ENCODE peak calls at places on chromosomes 5 and 9, in ten cellular contexts. X, S, I, K, U, Y, T, D, E and J are unnamed samples. For H3K9me3 and H3K4me1, the result is how much of the 10 kb centered on the place peaks cover.

GRCh38 chr9:133237271-133237731 is 28.3 kb upstream of the OBP2B start:
- DNase-seq in X (peak), S (no peak), I (peak), K (no peak), U (peak), Y (no peak), T (peak), D (peak), E (no peak), J (no peak)

GRCh38 chr9:106334081-106334480 is 528.9 kb upstream of the ZNF462 start:
- DNase-seq in X (no peak), S (no peak), I (no peak), K (no peak), U (no peak), Y (no peak), T (no peak), D (no peak), E (no peak), J (no peak)

GRCh38 chr9:137731216-137731946 is 112.6 kb downstream of the EHMT1 start:
- DNase-seq in X (peak), S (no peak), I (no peak), K (no peak), U (no peak), Y (no peak), T (no peak), D (no peak), E (no peak), J (no peak)

GRCh38 chr9:11312976-11313375 is 700.2 kb upstream of the PTPRD start:
- DNase-seq in X (no peak), S (no peak), I (no peak), K (no peak), U (no peak), Y (no peak), T (no peak), D (peak), E (no peak), J (no peak)

GRCh38 chr5:24598926-24599325 is 45.9 kb downstream of the CDH10 start:
- DNase-seq in X (no peak), S (no peak), I (no peak), K (no peak), U (no peak), Y (no peak), T (no peak), D (no peak), E (no peak), J (no peak)

GRCh38 chr5:59728356-59728755 is 165.2 kb downstream of the PDE4D start:
- DNase-seq in X (no peak), S (no peak), I (no peak), K (no peak), U (no peak), Y (no peak), T (no peak), D (no peak), E (no peak), J (no peak)

GRCh38 chr5:168288349-168289245 is 2.8 kb upstream of the WWC1 start:
- DNase-seq in X (no peak), S (no peak), I (no peak), K (no peak), U (no peak), Y (no peak), T (no peak), D (peak), E (no peak), J (peak)

GRCh38 chr5:133741396-133741795 is 129.1 kb upstream of the FSTL4 start:
- DNase-seq in X (no peak), S (no peak), I (no peak), K (no peak), U (no peak), Y (no peak), T (no peak), D (no peak), E (no peak), J (no peak)

GRCh38 chr5:146564036-146564762 is 48.2 kb upstream of the GPR151 start:
- DNase-seq in X (no peak), S (no peak), I (no peak), K (no peak), U (no peak), Y (no peak), T (no peak), D (peak), E (no peak), J (no peak)

GRCh38 chr9:84327184-84327583 is 13.4 kb downstream of the SLC28A3 start:
- DNase-seq in X (no peak), S (no peak), I (no peak), K (no peak), U (no peak), Y (no peak), T (no peak), D (peak), E (no peak), J (no peak)

GRCh38 chr5:52838306-52839015 is 50.7 kb downstream of the ITGA1 start:
- DNase-seq in X (no peak), S (no peak), I (no peak), K (no peak), U (no peak), Y (no peak), T (no peak), D (peak), E (no peak), J (no peak)

GRCh38 chr5:38925154-38925925 is 79.5 kb downstream of the OSMR start:
- DNase-seq in X (no peak), S (no peak), I (no peak), K (no peak), U (no peak), Y (no peak), T (no peak), D (peak), E (no peak), J (no peak)

DNA sequence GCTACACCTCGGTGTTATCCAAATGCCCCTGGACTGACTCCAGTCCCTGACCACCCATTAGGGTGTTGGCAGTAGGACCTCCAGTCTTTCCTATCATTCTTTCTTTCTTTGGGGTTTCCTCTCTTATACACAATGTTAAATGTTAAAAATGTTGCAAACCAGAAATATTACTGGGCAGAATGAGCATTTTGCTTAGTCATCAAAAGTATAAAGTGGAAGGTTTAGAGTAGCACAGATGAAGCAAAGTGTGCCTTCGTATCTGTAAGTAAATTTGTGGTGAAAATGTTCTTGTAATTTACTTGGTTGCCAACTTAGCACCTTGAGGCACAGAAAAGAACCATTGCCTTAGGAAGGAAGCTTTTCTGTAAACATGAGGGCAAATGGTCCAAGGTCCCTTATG is 21.7 kb upstream of the UNC13B start:
- DNase-seq in X (no peak), S (no peak), I (no peak), K (no peak), U (no peak), Y (no peak), T (no peak), D (no peak), E (no peak), J (no peak)
- H3K9me3 ChIP-seq in X (under half), S (under half), I (under half), K (under half), U (under half), Y (under half), T (under half), D (under half), E (under half), J (under half)

DNA sequence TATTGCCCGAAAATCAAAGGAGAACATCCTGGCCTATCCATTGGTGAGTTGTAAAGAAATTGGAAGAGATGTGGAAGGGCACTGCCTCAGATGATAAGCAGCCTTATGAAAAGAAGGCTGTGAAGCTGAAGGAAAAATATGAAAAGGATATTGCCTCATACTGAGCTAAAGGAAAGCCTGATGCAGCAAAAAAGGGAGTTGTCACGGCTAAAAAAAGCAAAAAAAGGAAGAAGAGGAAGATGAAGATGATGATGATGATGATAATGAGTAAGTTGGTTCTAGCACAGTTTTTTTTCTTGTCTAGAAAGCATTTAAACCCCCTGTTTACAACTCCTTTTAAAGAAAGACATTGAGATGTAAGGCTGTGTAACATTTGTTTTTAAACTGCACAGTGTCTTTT is 59.8 kb upstream of the ZBED3 start:
- DNase-seq in X (no peak), S (no peak), I (no peak), K (no peak), U (no peak), Y (no peak), T (no peak), D (no peak), E (no peak), J (no peak)
- H3K4me1 ChIP-seq in X (under half), S (under half), I (under half), K (under half), U (under half), Y (under half), T (under half), D (under half), E (under half), J (under half)

GRCh38 chr5:131634666-131634995 is 398 bp downstream of the RAPGEF6 start:
- DNase-seq in X (no peak), S (peak), I (peak), K (no peak), U (no peak), Y (peak), T (peak), D (peak), E (no peak), J (no peak)
- TF ChIP-seq CTCF in X (no peak), S (no peak), I (no peak), K (peak), U (peak), Y (peak), T (no peak), D (no peak), E (no peak), J (no peak)

DNA sequence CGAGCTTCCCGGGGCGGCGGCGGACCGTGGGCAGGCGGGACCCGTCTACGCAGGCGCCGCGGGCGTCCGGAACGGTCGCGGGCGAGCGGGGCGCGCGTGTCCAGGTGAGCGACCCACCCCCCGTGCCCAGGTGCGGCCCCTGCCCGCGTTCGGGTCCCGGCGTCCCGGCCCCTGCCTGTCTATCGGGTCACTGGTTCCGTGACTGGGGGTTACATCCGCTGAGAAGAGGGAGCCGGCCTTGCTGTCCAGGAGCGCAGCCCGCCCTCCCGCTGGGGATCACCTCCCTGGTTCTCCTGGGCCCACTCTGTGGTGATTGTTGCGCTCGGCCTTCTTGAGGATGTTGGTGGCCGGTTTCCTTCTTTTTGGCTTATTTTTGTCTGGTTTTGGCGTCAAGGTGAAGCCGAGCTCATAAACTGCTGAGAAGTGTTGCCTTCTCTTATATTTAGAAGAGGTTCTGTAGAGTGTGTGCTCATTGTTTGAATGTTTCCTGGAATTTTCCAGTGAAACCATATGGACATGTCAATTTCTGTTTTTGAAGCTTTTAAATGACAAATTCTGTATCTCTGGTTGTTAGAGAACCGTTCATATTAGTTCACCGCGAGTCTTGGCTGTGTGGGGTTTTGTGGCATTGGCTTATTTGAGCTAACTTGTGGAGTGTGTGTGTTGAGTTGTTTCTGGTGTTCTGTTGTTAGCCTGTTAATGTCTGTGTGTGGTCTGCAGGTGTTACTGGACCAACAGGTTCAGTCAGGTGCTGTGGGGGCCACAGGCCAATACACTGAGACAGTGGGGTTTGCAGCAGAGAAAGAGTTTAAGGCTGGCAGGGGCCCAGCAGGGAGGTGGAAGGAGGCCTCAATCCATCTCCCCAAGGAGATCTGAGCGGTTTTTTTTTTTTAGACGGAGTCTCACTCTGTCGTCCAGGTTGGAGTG is 621 bp downstream of the CEP72 start:
- DNase-seq in X (peak), S (no peak), I (no peak), K (no peak), U (peak), Y (peak), T (no peak), D (peak), E (no peak), J (peak)
- H3K9me3 ChIP-seq in X (under half), S (under half), I (under half), K (under half), U (under half), Y (under half), T (under half), D (under half), E (under half), J (under half)

GRCh38 chr5:132500931-132501628 is 10.5 kb upstream of the IRF1 start:
- DNase-seq in X (peak), S (no peak), I (peak), K (peak), U (peak), Y (peak), T (peak), D (peak), E (peak), J (peak)
- H3K4me1 ChIP-seq in X (under half), S (under half), I (under half), K (under half), U (under half), Y (under half), T (under half), D (under half), E (under half), J (half or more)